ENCODE peak calls at places on chromosomes 16 and 17, in six cellular contexts. One of them, this sample, is unnamed.

GRCh38 chr16:1310832-1311200 is 1.4 kb downstream of the UBE2I start:
- DNase-seq in Caki2: no peak
- DNase-seq in stimulated activated CD4-positive, alpha-beta T cell treated with anti-CD3 and anti-CD28 coated beads, Interleukin-12 subunit alpha, Interleukin-12 subunit beta, amount 100 ng/mL, for 4 hours: no peak
- DNase-seq in fibroblast of the aortic adventitia: peak; percentile 9
- DNase-seq in head of caudate nucleus: no peak
- DNase-seq in activated CD4-positive, CD25-positive, alpha-beta regulatory T cell: no peak
- DNase-seq in this sample: no peak

GRCh38 chr17:68849673-68850260 is 105.4 kb downstream of the ABCA8 start:
- DNase-seq in fibroblast of the aortic adventitia: no peak
- DNase-seq in head of caudate nucleus: no peak
- DNase-seq in Caki2: no peak
- DNase-seq in activated CD4-positive, CD25-positive, alpha-beta regulatory T cell: no peak
- DNase-seq in stimulated activated CD4-positive, alpha-beta T cell treated with anti-CD3 and anti-CD28 coated beads, Interleukin-12 subunit alpha, Interleukin-12 subunit beta, amount 100 ng/mL, for 4 hours: no peak
- DNase-seq in this sample: no peak

GRCh38 chr16:10356870-10357842 is 28.7 kb upstream of the ATF7IP2 start:
- DNase-seq in head of caudate nucleus: no peak
- DNase-seq in activated CD4-positive, CD25-positive, alpha-beta regulatory T cell: no peak
- DNase-seq in Caki2: no peak
- DNase-seq in stimulated activated CD4-positive, alpha-beta T cell treated with anti-CD3 and anti-CD28 coated beads, Interleukin-12 subunit alpha, Interleukin-12 subunit beta, amount 100 ng/mL, for 4 hours: no peak
- DNase-seq in fibroblast of the aortic adventitia: no peak
- DNase-seq in this sample: no peak

GRCh38 chr17:385195-385835 is 32.7 kb upstream of the RPH3AL start:
- DNase-seq in activated CD4-positive, CD25-positive, alpha-beta regulatory T cell: no peak
- DNase-seq in Caki2: no peak
- DNase-seq in fibroblast of the aortic adventitia: no peak
- DNase-seq in stimulated activated CD4-positive, alpha-beta T cell treated with anti-CD3 and anti-CD28 coated beads, Interleukin-12 subunit alpha, Interleukin-12 subunit beta, amount 100 ng/mL, for 4 hours: peak; percentile 13
- DNase-seq in head of caudate nucleus: no peak
- DNase-seq in this sample: no peak

GRCh38 chr17:38881600-38882191 is 11.8 kb downstream of the LASP1 start:
- DNase-seq in head of caudate nucleus: no peak
- DNase-seq in fibroblast of the aortic adventitia: peak; percentile 90
- DNase-seq in stimulated activated CD4-positive, alpha-beta T cell treated with anti-CD3 and anti-CD28 coated beads, Interleukin-12 subunit alpha, Interleukin-12 subunit beta, amount 100 ng/mL, for 4 hours: no peak
- DNase-seq in activated CD4-positive, CD25-positive, alpha-beta regulatory T cell: no peak
- DNase-seq in Caki2: peak; percentile 52
- DNase-seq in this sample: no peak

GRCh38 chr17:1714980-1715802 is 5.0 kb upstream of the TLCD2 start:
- DNase-seq in activated CD4-positive, CD25-positive, alpha-beta regulatory T cell: no peak
- DNase-seq in head of caudate nucleus: no peak
- DNase-seq in Caki2: peak; percentile 88
- DNase-seq in fibroblast of the aortic adventitia: peak; percentile 99
- DNase-seq in stimulated activated CD4-positive, alpha-beta T cell treated with anti-CD3 and anti-CD28 coated beads, Interleukin-12 subunit alpha, Interleukin-12 subunit beta, amount 100 ng/mL, for 4 hours: peak; percentile 34
- DNase-seq in this sample: no peak

GRCh38 chr16:12539185-12539929 is 264.3 kb downstream of the CPPED1 start:
- DNase-seq in Caki2: peak; percentile 62
- DNase-seq in head of caudate nucleus: no peak
- DNase-seq in stimulated activated CD4-positive, alpha-beta T cell treated with anti-CD3 and anti-CD28 coated beads, Interleukin-12 subunit alpha, Interleukin-12 subunit beta, amount 100 ng/mL, for 4 hours: no peak
- DNase-seq in activated CD4-positive, CD25-positive, alpha-beta regulatory T cell: no peak
- DNase-seq in fibroblast of the aortic adventitia: peak; percentile 17
- DNase-seq in this sample: no peak

GRCh38 chr17:75864448-75864871 is 9.3 kb upstream of the WBP2 start:
- DNase-seq in head of caudate nucleus: no peak
- DNase-seq in Caki2: no peak
- DNase-seq in stimulated activated CD4-positive, alpha-beta T cell treated with anti-CD3 and anti-CD28 coated beads, Interleukin-12 subunit alpha, Interleukin-12 subunit beta, amount 100 ng/mL, for 4 hours: no peak
- DNase-seq in activated CD4-positive, CD25-positive, alpha-beta regulatory T cell: no peak
- DNase-seq in fibroblast of the aortic adventitia: peak; percentile 87
- DNase-seq in this sample: no peak

GRCh38 chr17:50817142-50817751 is 18.1 kb upstream of the WFIKKN2 start:
- DNase-seq in fibroblast of the aortic adventitia: peak; percentile 41
- DNase-seq in activated CD4-positive, CD25-positive, alpha-beta regulatory T cell: peak; percentile 46
- DNase-seq in Caki2: no peak
- DNase-seq in stimulated activated CD4-positive, alpha-beta T cell treated with anti-CD3 and anti-CD28 coated beads, Interleukin-12 subunit alpha, Interleukin-12 subunit beta, amount 100 ng/mL, for 4 hours: peak; percentile 65
- DNase-seq in head of caudate nucleus: peak; percentile 56
- DNase-seq in this sample: peak; percentile 44

GRCh38 chr16:11064846-11065245 is 120.5 kb downstream of the CLEC16A start:
- DNase-seq in fibroblast of the aortic adventitia: no peak
- DNase-seq in stimulated activated CD4-positive, alpha-beta T cell treated with anti-CD3 and anti-CD28 coated beads, Interleukin-12 subunit alpha, Interleukin-12 subunit beta, amount 100 ng/mL, for 4 hours: no peak
- DNase-seq in Caki2: no peak
- DNase-seq in activated CD4-positive, CD25-positive, alpha-beta regulatory T cell: no peak
- DNase-seq in head of caudate nucleus: no peak
- DNase-seq in this sample: no peak

GRCh38 chr17:76122411-76123126 is 18.5 kb downstream of the FOXJ1 start:
- DNase-seq in Caki2: no peak
- DNase-seq in activated CD4-positive, CD25-positive, alpha-beta regulatory T cell: no peak
- DNase-seq in head of caudate nucleus: no peak
- DNase-seq in fibroblast of the aortic adventitia: no peak
- DNase-seq in stimulated activated CD4-positive, alpha-beta T cell treated with anti-CD3 and anti-CD28 coated beads, Interleukin-12 subunit alpha, Interleukin-12 subunit beta, amount 100 ng/mL, for 4 hours: no peak
- DNase-seq in this sample: no peak

GRCh38 chr16:69350536-69351133 is 951 bp downstream of the TMED6 start:
- DNase-seq in head of caudate nucleus: no peak
- DNase-seq in fibroblast of the aortic adventitia: no peak
- DNase-seq in Caki2: no peak
- DNase-seq in activated CD4-positive, CD25-positive, alpha-beta regulatory T cell: no peak
- DNase-seq in stimulated activated CD4-positive, alpha-beta T cell treated with anti-CD3 and anti-CD28 coated beads, Interleukin-12 subunit alpha, Interleukin-12 subunit beta, amount 100 ng/mL, for 4 hours: no peak
- DNase-seq in this sample: no peak

GRCh38 chr17:31653710-31654109 is 205.3 kb downstream of the COPRS start:
- DNase-seq in activated CD4-positive, CD25-positive, alpha-beta regulatory T cell: no peak
- DNase-seq in Caki2: no peak
- DNase-seq in fibroblast of the aortic adventitia: peak; percentile 36
- DNase-seq in head of caudate nucleus: no peak
- DNase-seq in stimulated activated CD4-positive, alpha-beta T cell treated with anti-CD3 and anti-CD28 coated beads, Interleukin-12 subunit alpha, Interleukin-12 subunit beta, amount 100 ng/mL, for 4 hours: no peak
- DNase-seq in this sample: no peak

GRCh38 chr16:6335072-6335471 is 997.6 kb upstream of the RBFOX1 start:
- DNase-seq in stimulated activated CD4-positive, alpha-beta T cell treated with anti-CD3 and anti-CD28 coated beads, Interleukin-12 subunit alpha, Interleukin-12 subunit beta, amount 100 ng/mL, for 4 hours: no peak
- DNase-seq in head of caudate nucleus: no peak
- DNase-seq in fibroblast of the aortic adventitia: no peak
- DNase-seq in activated CD4-positive, CD25-positive, alpha-beta regulatory T cell: no peak
- DNase-seq in Caki2: peak; percentile 16
- DNase-seq in this sample: no peak

GRCh38 chr16:81457326-81458133 is 12.9 kb downstream of the CMIP start:
- DNase-seq in activated CD4-positive, CD25-positive, alpha-beta regulatory T cell: no peak
- DNase-seq in fibroblast of the aortic adventitia: peak; percentile 78
- DNase-seq in stimulated activated CD4-positive, alpha-beta T cell treated with anti-CD3 and anti-CD28 coated beads, Interleukin-12 subunit alpha, Interleukin-12 subunit beta, amount 100 ng/mL, for 4 hours: no peak
- DNase-seq in Caki2: peak; percentile 70
- DNase-seq in head of caudate nucleus: no peak
- DNase-seq in this sample: no peak

GRCh38 chr17:73650617-73651200 is 6.5 kb upstream of the SDK2 start:
- DNase-seq in stimulated activated CD4-positive, alpha-beta T cell treated with anti-CD3 and anti-CD28 coated beads, Interleukin-12 subunit alpha, Interleukin-12 subunit beta, amount 100 ng/mL, for 4 hours: no peak
- DNase-seq in fibroblast of the aortic adventitia: no peak
- DNase-seq in Caki2: no peak
- DNase-seq in activated CD4-positive, CD25-positive, alpha-beta regulatory T cell: no peak
- DNase-seq in head of caudate nucleus: no peak
- DNase-seq in this sample: peak; percentile 45

GRCh38 chr17:45812102-45812501 is 28.0 kb downstream of the CRHR1 start:
- DNase-seq in fibroblast of the aortic adventitia: peak; percentile 4
- DNase-seq in Caki2: peak; percentile 36
- DNase-seq in activated CD4-positive, CD25-positive, alpha-beta regulatory T cell: no peak
- DNase-seq in stimulated activated CD4-positive, alpha-beta T cell treated with anti-CD3 and anti-CD28 coated beads, Interleukin-12 subunit alpha, Interleukin-12 subunit beta, amount 100 ng/mL, for 4 hours: no peak
- DNase-seq in head of caudate nucleus: no peak
- DNase-seq in this sample: no peak

This sample was measured in posterior cingulate gyrus.